ENCODE peak calls at places on chromosomes 3 and 15, in four cellular contexts. A, E, F and I are unnamed samples. For H3K4me1, the result is how much of the 10 kb centered on the place peaks cover.

GRCh38 chr15:90343391-90343790 is 8.7 kb upstream of the ZNF774 start:
- DNase-seq in F (no peak), E (no peak), A (no peak), I (no peak)

GRCh38 chr3:157294444-157294843 is 134.5 kb upstream of the CCNL1 start:
- DNase-seq in F (no peak), E (no peak), A (no peak), I (no peak)

GRCh38 chr3:122603056-122603455 is 25.6 kb downstream of the PARP15 start:
- DNase-seq in F (no peak), A (no peak), E (no peak), I (no peak)

GRCh38 chr3:197186887-197187588 is 111.4 kb downstream of the DLG1 start:
- DNase-seq in E (peak), A (no peak), F (peak), I (peak)

GRCh38 chr3:12918231-12918630 is 76.9 kb upstream of the RPL32 start:
- DNase-seq in E (no peak), F (no peak), A (no peak), I (no peak)

GRCh38 chr15:100939786-100940185 is 20.6 kb downstream of the LRRK1 start:
- DNase-seq in A (no peak), F (no peak), E (no peak), I (no peak)

GRCh38 chr3:70702132-70702531 is 389.7 kb upstream of the MDFIC2 start:
- DNase-seq in E (no peak), A (no peak), F (no peak), I (no peak)

GRCh38 chr3:188006726-188007393 is 147.1 kb upstream of the LPP start:
- DNase-seq in E (no peak), A (no peak), F (no peak), I (no peak)

GRCh38 chr15:68279779-68280745 is 2.5 kb downstream of the FEM1B start:
- DNase-seq in A (no peak), E (peak), F (peak), I (no peak)

GRCh38 chr3:127815641-127816605 is 6.4 kb downstream of the MGLL start:
- DNase-seq in E (no peak), A (no peak), F (no peak), I (no peak)
- H3K4me1 ChIP-seq in E (under half), A (under half), F (under half), I (under half)

GRCh38 chr3:185657211-185657610 is 71.1 kb downstream of the SENP2 start:
- DNase-seq in A (no peak), F (no peak), E (no peak), I (no peak)

GRCh38 chr3:185657691-185658503 is 71.8 kb downstream of the SENP2 start:
- DNase-seq in E (no peak), F (no peak), A (no peak), I (no peak)

GRCh38 chr3:185658504-185658912 is 72.4 kb downstream of the SENP2 start:
- DNase-seq in E (no peak), A (peak), F (peak), I (no peak)

GRCh38 chr3:185659942-185660921 is 74.1 kb downstream of the SENP2 start:
- DNase-seq in E (peak), F (peak), A (peak), I (peak)

GRCh38 chr3:185658943-185659342 is 72.8 kb downstream of the SENP2 start:
- DNase-seq in A (no peak), E (no peak), F (no peak), I (no peak)
- H3K4me1 ChIP-seq in A (under half), E (under half), F (under half), I (under half)

GRCh38 chr3:45024601-45025262 is 1.4 kb upstream of the CLEC3B start:
- DNase-seq in E (no peak), F (no peak), A (no peak), I (no peak)

GRCh38 chr3:45026038-45026437 is at the start of gene CLEC3B:
- DNase-seq in F (no peak), E (no peak), A (peak), I (no peak)

GRCh38 chr3:45029216-45029615 is 3.1 kb downstream of the CLEC3B start:
- DNase-seq in A (no peak), F (no peak), E (no peak), I (no peak)

GRCh38 chr3:45027406-45027805 is 1.3 kb downstream of the CLEC3B start:
- DNase-seq in A (no peak), F (no peak), E (no peak), I (no peak)

DNA sequence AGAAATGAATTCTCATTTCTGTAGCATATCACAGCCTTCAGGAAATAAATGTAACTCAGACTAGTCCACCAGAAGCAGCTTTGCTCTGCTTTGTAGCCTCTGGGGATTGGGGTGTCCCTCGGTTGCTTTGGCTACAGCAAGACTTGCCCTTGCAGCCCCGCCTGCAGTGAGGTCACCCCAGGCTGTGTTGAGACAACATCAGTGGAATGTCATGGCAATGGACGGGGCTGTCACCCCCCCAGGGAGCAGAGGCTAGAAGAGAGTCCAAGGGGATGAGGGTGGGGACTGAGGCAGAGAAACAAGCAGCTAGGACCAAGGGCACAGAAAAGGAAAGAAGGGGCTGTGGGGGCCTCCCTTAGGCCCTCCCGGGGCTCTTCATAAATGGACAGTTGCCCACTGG is 854 bp downstream of the CLEC3B start:
- DNase-seq in E (no peak), F (peak), A (peak), I (no peak)
- H3K4me1 ChIP-seq in E (under half), F (under half), A (under half), I (under half)

GRCh38 chr3:177181418-177181817 is 15.9 kb downstream of the TBL1XR1 start:
- DNase-seq in E (no peak), F (no peak), A (no peak), I (no peak)
- H3K4me1 ChIP-seq in E (under half), F (under half), A (under half), I (under half)

GRCh38 chr15:84033793-84034553 is 201.6 kb upstream of the GOLGA6L4 start:
- DNase-seq in F (no peak), A (no peak), E (no peak), I (no peak)
- H3K4me1 ChIP-seq in F (under half), A (under half), E (under half), I (under half)

DNA sequence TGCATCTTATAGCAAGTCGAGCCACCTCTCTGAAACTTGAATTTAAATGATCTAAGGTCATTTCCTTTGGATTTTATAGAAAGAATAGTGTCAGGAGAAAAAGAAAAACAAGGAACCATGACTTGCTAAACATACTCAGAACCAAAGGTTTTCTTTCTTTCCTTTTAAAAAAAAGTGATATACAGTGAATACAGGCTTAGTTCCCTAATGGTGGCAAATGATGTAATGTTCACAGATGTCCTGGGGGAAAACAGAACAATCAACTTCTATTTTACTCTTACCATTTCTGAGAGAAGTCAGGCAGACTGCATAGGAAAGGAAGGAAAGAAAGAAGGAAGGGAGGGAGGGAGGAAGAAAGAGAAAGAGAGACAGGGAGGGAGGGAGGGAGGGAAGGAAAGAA is 56.5 kb downstream of the ST6GAL1 start:
- DNase-seq in E (no peak), A (no peak), F (no peak), I (no peak)
- H3K4me1 ChIP-seq in E (under half), A (under half), F (under half), I (under half)

DNA sequence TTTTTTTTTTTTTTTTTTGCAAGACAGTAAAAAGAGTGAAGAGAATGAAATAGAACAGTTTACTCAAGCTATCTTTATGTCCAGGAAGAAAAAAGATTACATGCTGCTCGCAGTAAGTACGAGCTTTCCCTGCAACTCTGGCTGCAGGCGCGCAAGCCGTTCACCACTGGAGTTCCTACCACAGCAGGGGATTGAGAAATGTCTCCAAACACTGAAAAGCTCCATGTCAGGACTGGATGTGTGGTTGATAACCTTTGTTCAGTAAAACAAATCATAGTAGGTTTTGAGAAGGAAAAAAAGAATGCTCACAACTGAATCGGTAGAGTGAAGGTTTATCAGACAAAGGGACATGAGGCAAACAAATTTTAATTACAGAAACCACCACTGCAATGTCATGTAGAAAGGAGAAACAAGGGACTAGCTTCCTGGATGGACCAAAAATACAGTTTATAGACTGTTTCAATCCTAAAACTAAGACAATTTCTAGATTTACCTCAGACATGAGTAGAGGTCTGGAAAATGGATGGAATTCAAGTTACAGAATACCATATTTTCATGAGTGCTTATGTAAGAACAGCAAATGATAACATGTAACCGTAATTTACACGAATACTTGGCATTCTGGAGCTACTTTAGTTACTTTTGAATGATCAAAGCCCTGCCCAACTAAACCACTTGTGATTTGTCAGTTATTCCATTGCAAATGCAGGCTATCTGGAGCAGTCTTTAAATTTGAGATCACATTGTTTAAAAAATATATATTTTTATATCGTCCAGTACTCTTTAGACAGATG is 471.1 kb downstream of the SHQ1 start:
- DNase-seq in E (peak), F (peak), A (no peak), I (no peak)
- H3K4me1 ChIP-seq in E (half or more), F (under half), A (under half), I (under half)

GRCh38 chr3:101853465-101853864 is 4.2 kb downstream of the NFKBIZ start:
- DNase-seq in A (no peak), E (no peak), F (no peak), I (no peak)

GRCh38 chr3:101851833-101852232 is 2.5 kb downstream of the NFKBIZ start:
- DNase-seq in F (no peak), E (no peak), A (no peak), I (no peak)

GRCh38 chr3:101852983-101853382 is 3.7 kb downstream of the NFKBIZ start:
- DNase-seq in F (no peak), E (no peak), A (no peak), I (no peak)

GRCh38 chr3:101851072-101851471 is 1.8 kb downstream of the NFKBIZ start:
- DNase-seq in E (no peak), F (no peak), A (no peak), I (no peak)

DNA sequence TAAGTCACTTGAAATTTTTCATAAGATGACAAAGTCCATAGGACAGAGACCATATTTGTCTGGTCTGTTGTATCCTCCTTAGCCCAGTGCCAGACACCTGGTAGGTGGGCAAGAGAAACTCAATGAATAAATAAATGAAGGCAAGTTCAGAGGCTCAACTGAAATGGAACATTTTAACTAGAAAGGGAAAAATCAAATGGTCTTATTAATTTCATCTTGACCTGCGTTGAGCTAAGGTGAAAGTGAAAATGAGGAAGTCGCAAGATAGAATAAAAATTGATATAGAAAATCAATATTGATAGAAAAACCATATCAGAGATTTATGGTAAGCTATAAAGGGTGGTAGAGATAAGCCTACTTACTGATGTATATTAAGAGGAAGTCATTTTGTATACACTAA is 3.0 kb downstream of the NFKBIZ start:
- DNase-seq in A (no peak), E (no peak), F (no peak), I (no peak)
- H3K4me1 ChIP-seq in A (under half), E (under half), F (under half), I (under half)

DNA sequence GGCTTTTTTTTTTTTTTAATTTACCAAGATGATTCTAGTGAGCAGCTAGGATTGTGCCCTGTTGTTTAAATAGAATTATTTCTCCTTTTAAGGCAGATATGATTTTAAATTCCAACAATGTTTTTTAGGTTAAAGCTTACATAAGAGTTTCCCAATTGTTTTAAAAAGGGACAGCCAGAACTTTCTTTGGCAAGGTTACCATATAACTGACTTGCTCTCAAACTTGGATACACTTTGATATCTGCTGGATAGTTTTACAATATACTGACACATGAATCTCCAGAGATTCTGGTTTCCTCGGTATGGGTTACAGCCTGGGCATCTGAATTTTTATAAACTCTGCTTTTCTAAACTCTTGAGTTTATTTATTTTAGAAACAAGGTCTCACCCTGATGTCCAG is 134.3 kb upstream of the GADL1 start:
- DNase-seq in F (no peak), E (no peak), A (no peak), I (no peak)
- H3K4me1 ChIP-seq in F (under half), E (under half), A (under half), I (under half)

GRCh38 chr15:40098489-40099261 is 10.0 kb downstream of the BMF start:
- DNase-seq in E (peak), F (peak), A (peak), I (no peak)

GRCh38 chr15:40095381-40096093 is 13.1 kb downstream of the BMF start:
- DNase-seq in E (no peak), A (no peak), F (no peak), I (no peak)

GRCh38 chr15:40096094-40096876 is 12.4 kb downstream of the BMF start:
- DNase-seq in A (no peak), E (no peak), F (no peak), I (no peak)

GRCh38 chr15:40097968-40098476 is 10.7 kb downstream of the BMF start:
- DNase-seq in E (peak), A (no peak), F (no peak), I (no peak)

GRCh38 chr15:40097096-40097967 is 11.3 kb downstream of the BMF start:
- DNase-seq in F (no peak), A (no peak), E (no peak), I (no peak)
- H3K4me1 ChIP-seq in F (under half), A (half or more), E (half or more), I (under half)